ENCODE peak calls at places on chromosome 14, in six cellular contexts. One of them, this sample, is unnamed.

GRCh38 chr14:105087963-105088811 is 23.0 kb upstream of the GPR132 start:
- DNase-seq in HepG2: peak
- DNase-seq in HCT116: no peak
- DNase-seq in GM12878: no peak
- DNase-seq in H1: peak
- DNase-seq in T47D: no peak
- DNase-seq in this sample: peak

GRCh38 chr14:67962215-67962644 is 142.7 kb downstream of the RAD51B start:
- DNase-seq in HepG2: no peak
- DNase-seq in HCT116: no peak
- DNase-seq in GM12878: peak
- DNase-seq in H1: no peak
- DNase-seq in T47D: no peak
- DNase-seq in this sample: no peak

GRCh38 chr14:68598621-68599447 is 194.0 kb downstream of the ZFP36L1 start:
- DNase-seq in HepG2: peak
- DNase-seq in HCT116: peak
- DNase-seq in GM12878: no peak
- DNase-seq in H1: no peak
- DNase-seq in T47D: no peak
- DNase-seq in this sample: no peak

GRCh38 chr14:61119006-61119405 is 138.0 kb downstream of the SLC38A6 start:
- DNase-seq in HepG2: no peak
- DNase-seq in HCT116: no peak
- DNase-seq in GM12878: no peak
- DNase-seq in H1: no peak
- DNase-seq in T47D: no peak
- DNase-seq in this sample: no peak

GRCh38 chr14:89259951-89260350 is 157.1 kb downstream of the FOXN3 start:
- DNase-seq in HepG2: no peak
- DNase-seq in HCT116: no peak
- DNase-seq in GM12878: no peak
- DNase-seq in H1: no peak
- DNase-seq in T47D: no peak
- DNase-seq in this sample: no peak

GRCh38 chr14:21498540-21499526 is 12.3 kb downstream of the METTL3 start:
- DNase-seq in HepG2: peak
- DNase-seq in HCT116: peak
- DNase-seq in GM12878: no peak
- DNase-seq in H1: peak
- DNase-seq in T47D: peak
- DNase-seq in this sample: peak

GRCh38 chr14:106694638-106695393 is 1168.4 kb downstream of the TMEM121 start:
- DNase-seq in HepG2: no peak
- DNase-seq in HCT116: no peak
- DNase-seq in GM12878: no peak
- DNase-seq in H1: no peak
- DNase-seq in T47D: no peak
- DNase-seq in this sample: peak

GRCh38 chr14:55451398-55451797 is 11.0 kb upstream of the TBPL2 start:
- DNase-seq in HepG2: no peak
- DNase-seq in HCT116: no peak
- DNase-seq in GM12878: no peak
- DNase-seq in H1: peak
- DNase-seq in T47D: no peak
- DNase-seq in this sample: no peak

GRCh38 chr14:59931237-59931636 is 11.3 kb downstream of the LRRC9 start:
- DNase-seq in HepG2: no peak
- DNase-seq in HCT116: no peak
- DNase-seq in GM12878: no peak
- DNase-seq in H1: no peak
- DNase-seq in T47D: no peak
- DNase-seq in this sample: no peak

GRCh38 chr14:58701156-58701555 is 63.4 kb downstream of the DACT1 start:
- DNase-seq in HepG2: no peak
- DNase-seq in HCT116: no peak
- DNase-seq in GM12878: no peak
- DNase-seq in H1: no peak
- DNase-seq in T47D: no peak
- DNase-seq in this sample: no peak

GRCh38 chr14:61491224-61491623 is 169.8 kb downstream of the PRKCH start:
- DNase-seq in HepG2: peak
- DNase-seq in HCT116: no peak
- DNase-seq in GM12878: no peak
- DNase-seq in H1: no peak
- DNase-seq in T47D: no peak
- DNase-seq in this sample: no peak

GRCh38 chr14:68682166-68683103 is 110.4 kb downstream of the ZFP36L1 start:
- DNase-seq in HepG2: peak
- DNase-seq in HCT116: no peak
- DNase-seq in GM12878: peak
- DNase-seq in H1: no peak
- DNase-seq in T47D: no peak
- DNase-seq in this sample: no peak

GRCh38 chr14:98382662-98383061 is 889.3 kb downstream of the BCL11B start:
- DNase-seq in HepG2: no peak
- DNase-seq in HCT116: no peak
- DNase-seq in GM12878: no peak
- DNase-seq in H1: no peak
- DNase-seq in T47D: no peak
- DNase-seq in this sample: no peak

GRCh38 chr14:98379829-98380228 is 892.2 kb downstream of the BCL11B start:
- DNase-seq in HepG2: no peak
- DNase-seq in HCT116: no peak
- DNase-seq in GM12878: no peak
- DNase-seq in H1: no peak
- DNase-seq in T47D: no peak
- DNase-seq in this sample: no peak
- TF ChIP-seq JUND in HepG2: no peak
- TF ChIP-seq JUND in HCT116: no peak
- TF ChIP-seq JUND in GM12878: no peak
- TF ChIP-seq JUND in H1: no peak
- TF ChIP-seq JUND in T47D: no peak
- TF ChIP-seq JUND in this sample: no peak

DNA sequence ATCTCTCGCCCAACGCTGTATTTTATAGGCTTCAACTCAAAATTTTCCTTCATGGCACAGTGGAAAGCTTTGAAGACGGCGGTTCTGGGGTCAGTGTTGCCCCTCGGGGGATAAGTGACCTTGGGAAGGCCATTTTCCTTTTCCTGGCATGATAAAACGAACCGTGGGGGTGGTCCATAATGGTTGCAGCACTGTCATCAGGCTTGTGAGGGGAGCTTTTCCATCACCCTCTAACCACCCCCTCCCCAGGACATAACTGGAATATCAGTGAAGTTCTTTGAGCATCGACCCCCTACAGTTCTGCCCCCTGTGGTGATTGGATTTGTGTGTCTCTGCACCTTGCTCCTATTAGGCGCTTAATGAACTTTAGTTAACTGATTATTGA is 16.0 kb downstream of the FOS start:
- DNase-seq in HepG2: no peak
- DNase-seq in HCT116: no peak
- DNase-seq in GM12878: no peak
- DNase-seq in H1: no peak
- DNase-seq in T47D: no peak
- DNase-seq in this sample: peak
- TF ChIP-seq JUND in HepG2: no peak
- TF ChIP-seq JUND in HCT116: no peak
- TF ChIP-seq JUND in GM12878: no peak
- TF ChIP-seq JUND in H1: no peak
- TF ChIP-seq JUND in T47D: no peak
- TF ChIP-seq JUND in this sample: no peak

GRCh38 chr14:63297387-63297786 is 21.3 kb downstream of the GPHB5 start:
- DNase-seq in HepG2: no peak
- DNase-seq in HCT116: no peak
- DNase-seq in GM12878: no peak
- DNase-seq in H1: no peak
- DNase-seq in T47D: no peak
- DNase-seq in this sample: no peak

GRCh38 chr14:63300854-63301253 is 17.9 kb downstream of the GPHB5 start:
- DNase-seq in HepG2: no peak
- DNase-seq in HCT116: no peak
- DNase-seq in GM12878: no peak
- DNase-seq in H1: no peak
- DNase-seq in T47D: no peak
- DNase-seq in this sample: no peak

GRCh38 chr14:63295231-63295685 is 23.5 kb downstream of the GPHB5 start:
- DNase-seq in HepG2: no peak
- DNase-seq in HCT116: no peak
- DNase-seq in GM12878: no peak
- DNase-seq in H1: no peak
- DNase-seq in T47D: no peak
- DNase-seq in this sample: no peak

GRCh38 chr14:63292805-63293204 is 25.9 kb downstream of the GPHB5 start:
- DNase-seq in HepG2: no peak
- DNase-seq in HCT116: no peak
- DNase-seq in GM12878: no peak
- DNase-seq in H1: no peak
- DNase-seq in T47D: no peak
- DNase-seq in this sample: no peak

DNA sequence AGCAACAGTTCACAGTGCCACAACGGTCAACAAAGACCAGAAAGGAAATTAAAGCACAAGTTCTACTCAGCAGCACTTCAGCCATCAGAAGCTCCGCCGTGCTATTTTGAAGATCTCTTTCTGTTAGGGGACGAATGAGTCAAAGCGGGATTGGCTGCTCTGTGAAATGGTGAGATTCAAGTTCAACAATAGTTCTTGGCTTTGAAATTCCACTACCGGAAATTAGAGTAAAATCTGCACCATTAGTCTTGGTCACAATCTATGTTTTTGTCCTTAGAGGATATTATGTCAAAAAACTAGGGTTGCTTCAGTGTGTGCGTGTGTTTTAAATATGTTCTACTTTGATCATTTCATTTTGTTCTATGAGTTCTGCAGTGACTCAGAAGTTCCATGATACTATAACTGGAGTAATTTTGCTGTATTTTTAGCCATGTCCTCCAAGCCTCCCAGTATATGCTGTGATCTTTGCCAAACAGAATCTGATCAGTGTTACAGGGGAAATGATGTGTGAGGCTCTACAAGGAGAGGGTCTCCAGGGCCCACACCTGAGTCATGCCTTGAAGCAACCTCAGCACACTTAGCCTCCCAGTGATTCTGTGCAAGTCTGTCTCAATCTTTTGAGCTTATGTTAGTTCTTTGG is 22.6 kb downstream of the GPHB5 start:
- DNase-seq in HepG2: no peak
- DNase-seq in HCT116: no peak
- DNase-seq in GM12878: no peak
- DNase-seq in H1: no peak
- DNase-seq in T47D: no peak
- DNase-seq in this sample: no peak
- TF ChIP-seq JUND in HepG2: no peak
- TF ChIP-seq JUND in HCT116: no peak
- TF ChIP-seq JUND in GM12878: no peak
- TF ChIP-seq JUND in H1: no peak
- TF ChIP-seq JUND in T47D: no peak
- TF ChIP-seq JUND in this sample: no peak

DNA sequence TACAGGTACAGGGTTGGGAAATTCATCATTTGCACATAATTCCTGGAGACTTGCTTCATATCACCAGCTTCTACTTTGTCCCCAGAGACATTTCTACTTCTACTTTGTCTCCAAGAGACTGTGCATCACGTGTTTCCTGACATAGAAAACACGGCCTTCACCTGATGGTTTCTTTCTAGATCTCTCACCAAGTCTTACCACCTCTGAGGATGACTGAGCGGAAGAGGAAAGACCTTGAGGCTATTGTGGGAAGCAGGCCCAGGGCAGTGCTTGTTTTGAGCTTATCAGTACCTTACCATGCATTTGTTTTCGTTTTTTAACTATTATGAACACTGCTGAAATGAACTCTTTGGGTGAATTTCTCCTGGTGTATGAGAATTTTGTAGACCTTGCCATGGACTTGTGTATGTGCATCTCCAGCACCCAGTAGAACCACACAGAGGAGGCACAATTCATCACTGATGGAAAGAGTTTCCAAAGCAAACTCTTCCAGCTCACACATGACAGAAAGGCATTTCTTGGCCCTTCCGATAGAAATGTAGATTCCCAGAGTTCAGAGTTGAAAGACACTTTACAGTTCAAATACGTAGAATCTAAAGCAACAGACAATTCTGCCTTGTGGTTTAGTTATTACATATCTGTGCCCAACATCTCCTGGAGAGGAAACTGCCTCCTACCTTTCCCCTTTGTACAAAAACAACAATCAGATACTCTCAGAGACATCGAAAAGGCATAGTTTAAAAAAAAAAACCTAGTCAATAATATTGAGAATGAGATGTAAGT is 434.7 kb downstream of the FUT8 start:
- DNase-seq in HepG2: no peak
- DNase-seq in HCT116: no peak
- DNase-seq in GM12878: peak
- DNase-seq in H1: no peak
- DNase-seq in T47D: no peak
- DNase-seq in this sample: no peak
- TF ChIP-seq JUND in HepG2: no peak
- TF ChIP-seq JUND in HCT116: no peak
- TF ChIP-seq JUND in GM12878: no peak
- TF ChIP-seq JUND in H1: no peak
- TF ChIP-seq JUND in T47D: no peak
- TF ChIP-seq JUND in this sample: no peak

GRCh38 chr14:75711796-75712211 is 50.8 kb downstream of the TTLL5 start:
- DNase-seq in HepG2: peak
- DNase-seq in HCT116: peak
- DNase-seq in GM12878: peak
- DNase-seq in H1: peak
- DNase-seq in T47D: peak
- DNase-seq in this sample: no peak

GRCh38 chr14:75714993-75715392 is 53.9 kb downstream of the TTLL5 start:
- DNase-seq in HepG2: no peak
- DNase-seq in HCT116: no peak
- DNase-seq in GM12878: no peak
- DNase-seq in H1: no peak
- DNase-seq in T47D: no peak
- DNase-seq in this sample: no peak

GRCh38 chr14:75709207-75709812 is 48.3 kb downstream of the TTLL5 start:
- DNase-seq in HepG2: peak
- DNase-seq in HCT116: peak
- DNase-seq in GM12878: peak
- DNase-seq in H1: peak
- DNase-seq in T47D: peak
- DNase-seq in this sample: peak

GRCh38 chr14:75715926-75716780 is 55.1 kb downstream of the TTLL5 start:
- DNase-seq in HepG2: no peak
- DNase-seq in HCT116: no peak
- DNase-seq in GM12878: no peak
- DNase-seq in H1: no peak
- DNase-seq in T47D: no peak
- DNase-seq in this sample: no peak

GRCh38 chr14:75711134-75711795 is 50.2 kb downstream of the TTLL5 start:
- DNase-seq in HepG2: peak
- DNase-seq in HCT116: peak
- DNase-seq in GM12878: no peak
- DNase-seq in H1: peak
- DNase-seq in T47D: peak
- DNase-seq in this sample: peak
- TF ChIP-seq JUND in HepG2: no peak
- TF ChIP-seq JUND in HCT116: no peak
- TF ChIP-seq JUND in GM12878: no peak
- TF ChIP-seq JUND in H1: no peak
- TF ChIP-seq JUND in T47D: no peak
- TF ChIP-seq JUND in this sample: no peak